ENCODE peak calls at places on chromosomes 12 and 14, in six cellular contexts. V is SJCRH30, L is GM23248, J is GM12865, S is tibial nerve, X is HFF-Myc. F is an unnamed sample.

GRCh38 chr14:23379331-23380196 is 2.7 kb downstream of the CMTM5 start:
- DNase-seq in X (no peak), S (no peak), V (peak), L (peak), J (peak), F (peak)

GRCh38 chr14:29584992-29585391 is 342.7 kb downstream of the PRKD1 start:
- DNase-seq in J (no peak), V (peak), X (peak), S (no peak), L (peak), F (no peak)

GRCh38 chr14:30645600-30645999 is 23.5 kb downstream of the SCFD1 start:
- DNase-seq in L (no peak), X (no peak), S (no peak), V (no peak), J (no peak), F (no peak)

GRCh38 chr12:11855993-11856374 is 206.5 kb downstream of the ETV6 start:
- DNase-seq in J (peak), X (no peak), V (no peak), L (no peak), S (no peak), F (no peak)

GRCh38 chr12:121518656-121519055 is 62.2 kb downstream of the KDM2B start:
- DNase-seq in L (no peak), V (no peak), S (no peak), X (no peak), J (no peak), F (no peak)

GRCh38 chr12:49636979-49637378 is 13.6 kb downstream of the PRPF40B start:
- DNase-seq in S (no peak), V (peak), L (peak), X (peak), J (peak), F (peak)

GRCh38 chr12:23259558-23259957 is 634.6 kb downstream of the ETNK1 start:
- DNase-seq in V (no peak), X (no peak), J (no peak), L (no peak), S (no peak), F (no peak)

GRCh38 chr12:89657090-89657489 is 51.5 kb downstream of the ATP2B1 start:
- DNase-seq in J (no peak), V (no peak), S (no peak), X (no peak), L (no peak), F (no peak)

GRCh38 chr12:114679942-114680341 is 4.0 kb downstream of the TBX3 start:
- DNase-seq in X (no peak), J (no peak), V (no peak), L (peak), S (no peak), F (no peak)

GRCh38 chr12:51450333-51450732 is 25.7 kb downstream of the SLC4A8 start:
- DNase-seq in S (no peak), J (no peak), L (no peak), X (no peak), V (no peak), F (no peak)

GRCh38 chr12:33876618-33877017 is 145.7 kb upstream of the ALG10 start:
- DNase-seq in X (no peak), L (no peak), J (no peak), S (no peak), V (no peak), F (no peak)